ENCODE peak calls at places on chromosomes 13 and 19, in six cellular contexts. O is tibial artery, I is activated B cell treated with CpG ODN at 0.5 μM for 24 hours, W is foreskin fibroblast, K is GM20000, M is osteocyte. T is an unnamed sample.

GRCh38 chr13:85529216-85529590 is 270.0 kb downstream of the SLITRK6 start:
- DNase-seq in K (no peak), O (no peak), W (peak), I (no peak), M (no peak), T (no peak)

GRCh38 chr19:4673216-4673615 is 3.1 kb upstream of the MYDGF start:
- DNase-seq in O (no peak), I (no peak), M (no peak), W (no peak), K (no peak), T (no peak)

GRCh38 chr19:38666662-38667448 is 19.4 kb downstream of the ACTN4 start:
- DNase-seq in O (peak), I (no peak), W (peak), K (peak), M (no peak), T (no peak)

GRCh38 chr13:59877933-59878332 is 285.8 kb downstream of the DIAPH3 start:
- DNase-seq in K (no peak), I (no peak), W (peak), M (no peak), O (no peak), T (no peak)

GRCh38 chr13:110237895-110238294 is 69.1 kb downstream of the COL4A1 start:
- DNase-seq in I (no peak), W (no peak), K (no peak), O (no peak), M (no peak), T (no peak)

GRCh38 chr19:42198676-42199439 is 18.6 kb downstream of the DEDD2 start:
- DNase-seq in W (no peak), I (no peak), O (no peak), K (peak), M (no peak), T (no peak)

GRCh38 chr13:99390601-99391000 is 83.4 kb upstream of the GPR183 start:
- DNase-seq in O (no peak), M (no peak), W (no peak), I (no peak), K (no peak), T (no peak)

GRCh38 chr13:104314926-104315535 is 1248.8 kb upstream of the SLC10A2 start:
- DNase-seq in M (no peak), W (peak), O (no peak), I (no peak), K (no peak), T (no peak)

GRCh38 chr19:13574933-13575332 is 68.7 kb upstream of the CACNA1A start:
- DNase-seq in W (peak), O (no peak), K (no peak), M (no peak), I (no peak), T (no peak)

GRCh38 chr13:114070098-114070799 is 62.2 kb downstream of the RASA3 start:
- DNase-seq in K (no peak), I (no peak), W (no peak), M (no peak), O (peak), T (no peak)

GRCh38 chr13:51373451-51373850 is 34.0 kb downstream of the SERPINE3 start:
- DNase-seq in O (no peak), K (no peak), W (no peak), M (no peak), I (no peak), T (no peak)

GRCh38 chr13:110305544-110305943 is 1.4 kb downstream of the COL4A1 start:
- DNase-seq in O (no peak), W (no peak), M (no peak), I (no peak), K (no peak), T (no peak)

GRCh38 chr19:29630661-29631060 is 24.6 kb downstream of the POP4 start:
- DNase-seq in W (peak), M (no peak), K (no peak), I (no peak), O (no peak), T (no peak)

GRCh38 chr19:18601875-18602274 is 4.7 kb downstream of the CRLF1 start:
- DNase-seq in O (no peak), M (no peak), I (no peak), W (no peak), K (peak), T (no peak)

GRCh38 chr19:39194832-39195542 is 1.8 kb upstream of the NCCRP1 start:
- DNase-seq in O (no peak), K (no peak), I (no peak), M (no peak), W (no peak), T (no peak)

GRCh38 chr13:31115616-31116015 is 46.1 kb downstream of the HSPH1 start:
- DNase-seq in O (no peak), M (peak), W (no peak), I (no peak), K (no peak), T (no peak)

GRCh38 chr19:18257503-18258470 is 16.5 kb downstream of the IQCN start:
- DNase-seq in M (no peak), K (no peak), W (no peak), I (no peak), O (no peak), T (no peak)

GRCh38 chr19:9793051-9793591 is 24.6 kb upstream of the ZNF846 start:
- DNase-seq in K (no peak), O (no peak), W (peak), M (no peak), I (no peak), T (no peak)

GRCh38 chr19:32350492-32350891 is 5.1 kb downstream of the ZNF507 start:
- DNase-seq in M (no peak), W (peak), I (no peak), O (no peak), K (no peak), T (no peak)

GRCh38 chr13:29315847-29316246 is 279.6 kb downstream of the SLC7A1 start:
- DNase-seq in I (no peak), O (no peak), W (no peak), K (no peak), M (no peak), T (no peak)

GRCh38 chr13:70098669-70099068 is 9.0 kb upstream of the ATXN8OS start:
- DNase-seq in O (no peak), M (no peak), W (no peak), I (no peak), K (no peak), T (no peak)

GRCh38 chr13:99218126-99218525 is 17.5 kb downstream of the UBAC2 start:
- DNase-seq in K (no peak), O (no peak), W (no peak), I (no peak), M (no peak), T (no peak)

GRCh38 chr19:53172892-53173291 is 14.0 kb upstream of the ZNF347 start:
- DNase-seq in M (no peak), K (no peak), W (peak), I (no peak), O (no peak), T (no peak)

GRCh38 chr19:48818234-48818823 is 7.5 kb upstream of the BCAT2 start:
- DNase-seq in W (no peak), I (no peak), M (no peak), K (no peak), O (no peak), T (no peak)

GRCh38 chr13:113209336-113209879 is at the start of gene CUL4A:
- DNase-seq in K (peak), O (peak), W (peak), I (no peak), M (peak), T (no peak)

GRCh38 chr19:1252818-1253513 is 4.6 kb downstream of the MIDN start:
- DNase-seq in M (peak), O (peak), W (peak), I (peak), K (peak), T (no peak)
- TF ChIP-seq CTCF in M (peak), O (peak), W (peak), I (no peak), K (no peak), T (no peak)

GRCh38 chr19:49988433-49988832 is 27.5 kb upstream of the SIGLEC11 start:
- DNase-seq in I (no peak), K (no peak), W (peak), O (no peak), M (no peak), T (no peak)

GRCh38 chr19:49988007-49988406 is 27.0 kb upstream of the SIGLEC11 start:
- DNase-seq in M (no peak), W (no peak), K (no peak), O (no peak), I (no peak), T (no peak)

GRCh38 chr19:49985926-49986325 is 25.0 kb upstream of the SIGLEC11 start:
- DNase-seq in W (no peak), K (no peak), O (no peak), I (no peak), M (no peak), T (no peak)

GRCh38 chr19:49986354-49986753 is 25.4 kb upstream of the SIGLEC11 start:
- DNase-seq in M (no peak), I (no peak), K (no peak), O (no peak), W (no peak), T (no peak)

GRCh38 chr19:49987159-49987698 is 26.3 kb upstream of the SIGLEC11 start:
- DNase-seq in W (peak), K (peak), I (peak), M (peak), O (peak), T (no peak)
- TF ChIP-seq CTCF in W (no peak), K (no peak), I (no peak), M (peak), O (peak), T (no peak)

DNA sequence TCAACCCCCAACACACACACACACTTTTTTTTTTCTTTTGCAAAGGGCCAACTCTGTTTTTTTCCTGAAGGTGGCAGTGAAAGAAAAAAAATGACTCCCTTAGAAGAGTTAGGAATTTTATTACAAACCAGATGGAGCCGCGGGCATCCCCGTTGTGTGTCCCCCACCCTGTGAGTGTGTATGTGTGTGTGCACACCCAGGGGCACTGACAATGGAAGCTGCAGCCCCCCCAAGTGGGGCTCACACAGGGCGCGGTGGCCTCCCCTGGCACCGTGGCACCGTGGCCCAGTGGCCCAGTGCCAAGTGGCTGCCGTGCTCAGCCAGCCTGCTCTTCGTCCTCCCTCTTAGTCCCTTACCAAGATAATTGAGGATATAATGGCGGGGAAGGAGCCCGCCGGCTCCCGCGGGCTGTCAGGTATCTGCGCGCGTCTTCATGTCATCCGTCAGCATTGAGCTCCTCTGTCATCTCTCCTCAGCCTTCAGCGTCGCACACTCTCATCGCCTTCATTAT is 314.1 kb downstream of the ZNF536 start:
- DNase-seq in I (no peak), K (no peak), O (no peak), M (no peak), W (peak), T (no peak)
- TF ChIP-seq CTCF in I (no peak), K (no peak), O (no peak), M (peak), W (no peak), T (peak)

GRCh38 chr19:35142531-35143230 is 374 bp upstream of the FXYD7 start:
- DNase-seq in W (peak), M (no peak), O (no peak), I (peak), K (peak), T (peak)
- TF ChIP-seq CTCF in W (no peak), M (peak), O (no peak), I (no peak), K (peak), T (peak)

GRCh38 chr13:56332671-56333070 is 808.0 kb upstream of the PRR20A start:
- DNase-seq in K (no peak), O (no peak), M (no peak), I (no peak), W (no peak), T (no peak)

GRCh38 chr13:56335775-56336174 is 804.9 kb upstream of the PRR20A start:
- DNase-seq in O (no peak), K (no peak), M (no peak), I (no peak), W (no peak), T (no peak)

GRCh38 chr13:56338421-56338820 is 802.3 kb upstream of the PRR20A start:
- DNase-seq in O (no peak), M (no peak), W (no peak), I (no peak), K (no peak), T (no peak)
- TF ChIP-seq CTCF in O (no peak), M (no peak), W (no peak), I (no peak), K (no peak), T (no peak)

GRCh38 chr13:52809310-52809769 is 39.1 kb downstream of the PCDH8 start:
- DNase-seq in M (no peak), O (no peak), I (peak), K (peak), W (peak), T (peak)
- TF ChIP-seq CTCF in M (peak), O (no peak), I (no peak), K (peak), W (no peak), T (peak)

GRCh38 chr13:73341748-73342147 is 282.9 kb downstream of the KLF5 start:
- DNase-seq in M (no peak), I (no peak), K (no peak), O (no peak), W (peak), T (no peak)
- TF ChIP-seq CTCF in M (no peak), I (no peak), K (no peak), O (no peak), W (no peak), T (no peak)

DNA sequence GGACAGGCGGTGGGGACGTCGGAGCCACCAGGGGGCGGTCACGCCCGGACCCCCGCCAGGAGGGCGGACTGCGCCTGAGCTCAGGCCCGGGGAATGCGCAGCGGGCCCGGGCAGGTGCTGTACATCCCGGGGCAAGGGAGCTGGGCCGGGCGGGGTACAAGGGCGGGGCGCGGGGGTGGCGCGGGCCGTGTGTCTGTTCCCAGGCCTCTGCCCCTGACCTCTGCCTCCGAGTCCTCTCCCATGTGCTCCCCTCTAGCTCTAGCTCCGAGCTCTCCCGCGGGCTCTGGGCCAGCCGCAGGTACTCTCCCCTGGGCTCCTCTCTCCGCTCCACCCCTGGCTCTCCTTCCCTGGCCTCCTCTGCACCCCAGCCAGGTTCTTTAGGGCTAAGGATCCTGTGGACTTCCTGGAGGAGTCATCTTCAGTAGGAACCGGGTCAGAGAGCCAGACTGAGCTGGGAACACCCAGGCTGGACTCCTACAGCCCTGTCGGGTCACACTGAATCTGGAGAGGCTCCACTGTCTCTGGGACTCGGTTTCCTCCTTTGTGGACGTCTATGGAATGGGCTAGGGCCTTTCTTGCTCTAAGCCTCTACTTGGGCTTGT is 2.3 kb downstream of the PPP1R13L start:
- DNase-seq in I (peak), W (peak), K (peak), M (no peak), O (no peak), T (no peak)
- TF ChIP-seq CTCF in I (no peak), W (no peak), K (peak), M (no peak), O (no peak), T (peak)

DNA sequence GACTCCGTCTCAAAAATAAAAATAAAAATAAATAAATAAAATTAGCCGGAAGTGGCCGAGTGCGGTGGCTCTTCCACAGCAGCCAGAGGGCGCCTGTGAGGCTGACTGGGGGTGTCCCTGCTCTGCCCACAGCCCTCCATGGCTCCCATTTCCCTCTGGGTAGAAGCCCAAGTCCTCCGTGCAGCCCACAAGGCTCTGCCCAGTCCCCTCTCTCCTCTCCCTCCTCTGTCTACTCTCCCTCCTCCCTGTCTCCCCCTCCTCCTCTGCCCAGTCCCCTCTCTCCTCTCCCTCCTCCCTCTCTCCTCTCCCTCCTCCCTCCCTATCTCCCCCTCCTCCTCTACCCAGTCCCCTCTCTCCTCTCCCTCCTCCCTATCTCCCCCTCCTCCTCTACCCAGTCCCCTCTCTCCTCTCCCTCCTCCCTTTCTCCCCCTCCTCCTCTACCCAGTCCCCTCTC is 20.4 kb downstream of the MISP start:
- DNase-seq in W (peak), O (no peak), K (peak), I (no peak), M (no peak), T (no peak)
- TF ChIP-seq CTCF in W (peak), O (no peak), K (no peak), I (no peak), M (peak), T (peak)

DNA sequence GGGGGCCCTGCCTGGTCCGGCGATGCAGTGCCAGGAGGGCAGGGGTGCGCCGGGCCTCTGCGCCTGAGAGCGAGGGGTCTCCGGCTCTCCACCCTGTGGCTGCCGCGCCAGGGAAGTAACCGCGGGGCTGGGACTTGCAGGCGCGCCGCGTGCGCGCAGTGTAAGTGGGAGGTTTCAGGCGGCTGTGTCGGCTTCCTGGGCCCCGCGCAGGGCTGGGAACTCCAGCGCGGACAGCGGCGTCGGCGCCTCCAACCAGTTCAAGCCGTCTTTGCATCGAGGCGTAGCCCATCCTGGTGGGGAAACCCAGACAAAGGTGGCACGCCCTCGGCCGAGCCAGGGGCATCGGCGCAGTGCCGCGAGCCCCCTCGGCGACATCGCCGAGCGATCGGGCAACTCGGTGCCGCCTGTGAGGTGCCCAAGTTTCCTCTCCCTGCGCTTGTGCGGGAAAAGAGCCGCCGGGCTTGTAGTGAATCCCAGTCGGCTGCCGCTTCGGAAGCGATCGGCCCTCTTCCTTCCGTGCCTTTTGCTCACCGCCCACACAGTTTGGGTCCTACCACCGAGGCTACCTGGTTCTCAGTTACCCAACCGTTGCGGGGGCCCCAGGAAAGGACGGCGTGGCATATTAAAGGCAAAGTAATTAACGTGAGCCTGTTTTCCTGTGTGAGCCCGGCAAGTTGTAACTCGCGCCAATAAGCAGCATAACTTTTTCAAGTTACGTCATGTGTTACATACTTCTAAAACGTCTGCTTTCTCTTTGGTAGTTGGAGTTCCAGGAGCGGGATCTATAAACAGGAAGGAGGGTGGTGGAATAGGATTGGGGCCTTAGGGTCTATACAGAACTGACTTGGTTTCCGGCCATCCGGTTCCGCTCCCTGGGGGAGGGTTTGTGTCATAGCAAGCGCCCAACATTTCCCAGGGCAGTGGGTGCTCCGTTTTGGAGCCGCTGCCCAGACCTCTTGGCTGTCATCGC is 1.2 kb downstream of the LRCH1 start:
- DNase-seq in I (peak), K (peak), O (peak), M (peak), W (peak), T (no peak)
- TF ChIP-seq CTCF in I (no peak), K (no peak), O (peak), M (no peak), W (no peak), T (no peak)